ENCODE peak calls at places on chromosomes 13 and 19, in five cellular contexts. L is neural progenitor cell, R is SK-N-SH, P is pancreas, D is H1. Q is an unnamed sample.

GRCh38 chr19:45137179-45137761 is 23.5 kb downstream of the NKPD1 start:
- DNase-seq in L (no peak), R (peak; percentile 63), D (no peak), P (no peak), Q (no peak)

GRCh38 chr13:100209857-100210580 is 121.1 kb downstream of the PCCA start:
- DNase-seq in L (no peak), D (no peak), P (no peak), R (no peak), Q (no peak)

GRCh38 chr13:23160241-23161175 is 20.3 kb upstream of the SGCG start:
- DNase-seq in L (peak; percentile 53), P (no peak), D (no peak), R (no peak), Q (no peak)

GRCh38 chr13:40764587-40765403 is 6.2 kb downstream of the MRPS31 start:
- DNase-seq in L (no peak), D (no peak), R (no peak), P (peak; percentile 53), Q (no peak)

GRCh38 chr13:102642475-102642874 is 45.7 kb downstream of the TPP2 start:
- DNase-seq in P (peak; percentile 86), L (no peak), R (no peak), D (no peak), Q (no peak)

GRCh38 chr19:1400281-1401137 is 833 bp downstream of the GAMT start:
- DNase-seq in D (no peak), P (peak; percentile 76), L (peak; percentile 40), R (peak; percentile 82), Q (no peak)

GRCh38 chr13:105961438-105961837 is 574.0 kb downstream of the EFNB2 start:
- DNase-seq in P (no peak), L (no peak), D (no peak), R (no peak), Q (no peak)

GRCh38 chr19:1248454-1249297 is at the start of gene MIDN:
- DNase-seq in P (peak; percentile 87), R (peak; percentile 87), L (peak; percentile 90), D (no peak), Q (peak; percentile 88)

GRCh38 chr13:51721485-51721884 is 82.5 kb downstream of the DHRS12 start:
- DNase-seq in D (no peak), L (no peak), R (no peak), P (no peak), Q (no peak)

GRCh38 chr19:30036154-30037129 is 94.4 kb downstream of the URI1 start:
- DNase-seq in L (no peak), P (no peak), R (no peak), D (no peak), Q (no peak)

GRCh38 chr19:17840019-17840418 is 7.8 kb downstream of the JAK3 start:
- DNase-seq in R (no peak), L (no peak), P (no peak), D (no peak), Q (no peak)

GRCh38 chr13:27172495-27172842 is 858 bp upstream of the USP12 start:
- DNase-seq in R (peak; percentile 23), L (no peak), P (no peak), D (no peak), Q (no peak)

GRCh38 chr13:76214001-76214400 is 577.9 kb downstream of the LMO7 start:
- DNase-seq in D (no peak), R (no peak), L (no peak), P (no peak), Q (no peak)

GRCh38 chr13:72763411-72763810 is 18.3 kb downstream of the DIS3 start:
- DNase-seq in L (no peak), D (no peak), R (no peak), P (no peak), Q (no peak)

GRCh38 chr19:5484398-5485285 is 29.4 kb downstream of the ZNRF4 start:
- DNase-seq in P (peak; percentile 61), L (peak; percentile 71), D (no peak), R (peak; percentile 43), Q (no peak)

GRCh38 chr19:7868671-7869452 is 5.3 kb downstream of the PRR36 start:
- DNase-seq in R (peak; percentile 61), L (peak; percentile 91), P (peak; percentile 87), D (peak; percentile 82), Q (peak; percentile 90)

GRCh38 chr19:47899335-47899734 is 13.2 kb upstream of the SULT2A1 start:
- DNase-seq in L (no peak), R (no peak), P (no peak), D (no peak), Q (no peak)

GRCh38 chr19:41859213-41859617 is 840 bp upstream of the RPS19 start:
- DNase-seq in R (no peak), P (no peak), L (no peak), D (no peak), Q (no peak)

GRCh38 chr13:33303885-33304284 is 18.3 kb upstream of the STARD13 start:
- DNase-seq in R (no peak), D (no peak), P (no peak), L (no peak), Q (no peak)

GRCh38 chr13:40619479-40619814 is 47.0 kb downstream of the FOXO1 start:
- DNase-seq in L (no peak), D (no peak), R (no peak), P (no peak), Q (no peak)

GRCh38 chr19:4814625-4815425 is 16.7 kb downstream of the TICAM1 start:
- DNase-seq in L (no peak), R (no peak), D (no peak), P (no peak), Q (no peak)

GRCh38 chr13:27973956-27974662 is 5.0 kb upstream of the CDX2 start:
- DNase-seq in R (peak; percentile 14), P (no peak), D (no peak), L (no peak), Q (no peak)

GRCh38 chr19:15463865-15464371 is 426 bp downstream of the RASAL3 start:
- DNase-seq in D (no peak), R (no peak), L (no peak), P (no peak), Q (peak; percentile 76)

GRCh38 chr19:48413879-48414623 is 20.6 kb downstream of the GRIN2D start:
- DNase-seq in L (no peak), P (peak; percentile 28), D (no peak), R (no peak), Q (no peak)

GRCh38 chr13:79491715-79492114 is 10.8 kb downstream of the NDFIP2 start:
- DNase-seq in P (no peak), D (no peak), R (no peak), L (no peak), Q (no peak)

GRCh38 chr13:79485014-79485441 is 4.1 kb downstream of the NDFIP2 start:
- DNase-seq in R (no peak), P (peak; percentile 31), L (no peak), D (no peak), Q (no peak)

GRCh38 chr19:57473646-57474045 is 3.7 kb downstream of the ZNF772 start:
- DNase-seq in D (no peak), P (no peak), R (no peak), L (no peak), Q (no peak)
- H3K36me3 ChIP-seq in D (peaks cover 57% of the 10 kb centered on the region), P (peaks cover 10% of the 10 kb centered on the region), R (peaks cover 3% of the 10 kb centered on the region), L (peaks cover 74% of the 10 kb centered on the region), Q (peaks cover 8% of the 10 kb centered on the region)

GRCh38 chr13:112690242-112690943 is 555 bp downstream of the ATP11A start:
- DNase-seq in D (no peak), L (peak; percentile 81), R (peak; percentile 84), P (no peak), Q (peak; percentile 35)

GRCh38 chr13:112689498-112690241 is at the start of gene ATP11A:
- DNase-seq in R (peak; percentile 98), P (peak; percentile 94), D (peak; percentile 25), L (peak; percentile 95), Q (peak; percentile 82)

GRCh38 chr13:112687836-112688559 is 1.8 kb upstream of the ATP11A start:
- DNase-seq in L (no peak), D (no peak), R (no peak), P (no peak), Q (no peak)

GRCh38 chr13:112686987-112687386 is 2.9 kb upstream of the ATP11A start:
- DNase-seq in D (no peak), R (no peak), L (no peak), P (no peak), Q (no peak)

DNA sequence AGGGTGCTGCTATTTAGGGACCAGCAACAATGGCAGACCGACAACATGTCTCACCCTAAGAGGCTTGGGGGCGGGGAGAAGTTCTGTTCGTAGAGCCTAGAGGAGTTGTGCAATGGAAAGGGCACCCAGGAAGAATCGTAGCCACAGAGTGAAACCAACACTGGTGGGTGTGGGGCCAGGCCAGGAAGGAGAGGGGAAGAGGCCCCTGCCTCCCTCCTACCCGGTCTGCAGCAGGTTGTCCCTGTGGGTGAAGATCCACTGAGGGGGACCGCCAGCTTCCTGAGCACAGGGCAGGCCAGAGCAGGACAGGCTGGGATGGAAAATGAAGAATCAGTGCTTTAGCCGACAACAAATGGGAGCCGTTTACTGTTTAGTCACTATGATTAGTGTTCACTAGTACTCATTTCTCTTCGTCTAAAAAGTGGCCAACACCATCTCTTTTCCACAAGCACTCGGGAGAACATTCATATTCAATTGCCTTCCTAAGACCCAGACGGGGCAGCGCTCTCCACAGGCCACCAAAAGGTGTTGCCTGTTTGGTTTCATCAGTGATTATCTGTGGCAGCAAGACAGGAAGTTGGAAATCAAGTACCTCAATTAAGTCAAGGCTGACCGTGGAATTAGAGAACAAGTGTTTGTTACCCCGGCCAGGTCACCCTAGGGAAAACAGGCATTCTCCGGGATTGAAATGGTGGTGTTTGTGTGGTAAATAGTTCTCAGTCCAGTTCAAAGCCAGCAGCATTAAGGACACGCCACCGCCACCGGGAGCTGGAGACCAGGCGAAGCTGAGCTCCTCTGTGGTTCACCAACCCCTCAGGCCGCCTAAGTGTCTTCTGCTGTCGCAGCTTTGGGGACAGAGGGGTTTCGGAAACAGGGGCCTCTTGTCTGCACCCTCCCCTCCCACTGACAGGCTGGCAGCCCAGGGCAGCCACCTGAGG is 1.0 kb upstream of the ATP11A start:
- DNase-seq in R (no peak), D (no peak), L (peak; percentile 58), P (peak; percentile 36), Q (peak; percentile 70)
- H3K4me1 ChIP-seq in R (peaks cover 29% of the 10 kb centered on the region), D (peaks cover 14% of the 10 kb centered on the region), L (peaks cover 25% of the 10 kb centered on the region), P (peaks cover 18% of the 10 kb centered on the region), Q (peaks cover 39% of the 10 kb centered on the region)

DNA sequence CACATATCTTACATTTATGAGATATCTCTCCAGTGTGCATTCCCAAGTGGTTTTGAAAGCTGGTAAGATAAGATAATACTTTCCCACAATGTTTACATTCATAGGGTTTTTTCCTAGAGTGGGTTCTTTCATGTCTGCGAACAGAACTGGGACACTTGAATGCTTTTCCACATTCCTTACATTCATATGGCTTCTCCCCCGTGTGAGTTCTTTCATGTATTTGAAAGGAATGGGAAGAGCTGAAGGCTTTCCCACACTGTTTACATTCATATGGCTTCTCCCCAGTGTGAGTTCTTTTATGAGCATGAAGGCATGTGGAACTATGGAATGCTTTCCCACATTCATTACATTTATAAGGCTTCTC is 19.7 kb downstream of the ZNF433 start:
- DNase-seq in L (no peak), P (no peak), D (no peak), R (no peak), Q (no peak)
- H3K9me3 ChIP-seq in L (peaks cover 42% of the 10 kb centered on the region), P (peaks cover 4% of the 10 kb centered on the region), D (peaks cover 72% of the 10 kb centered on the region), R (peaks cover 58% of the 10 kb centered on the region), Q (no peaks in the 10 kb centered on the region)

GRCh38 chr13:46617885-46618284 is 64.9 kb downstream of the LRCH1 start:
- DNase-seq in P (no peak), L (no peak), D (no peak), R (no peak), Q (no peak)

GRCh38 chr13:46620029-46620428 is 67.1 kb downstream of the LRCH1 start:
- DNase-seq in D (no peak), L (no peak), R (no peak), P (no peak), Q (no peak)

GRCh38 chr13:46615888-46616531 is 63.0 kb downstream of the LRCH1 start:
- DNase-seq in D (no peak), L (no peak), P (no peak), R (no peak), Q (no peak)

GRCh38 chr13:46614582-46614981 is 61.6 kb downstream of the LRCH1 start:
- DNase-seq in P (no peak), L (no peak), R (no peak), D (no peak), Q (no peak)

GRCh38 chr13:46617382-46617781 is 64.4 kb downstream of the LRCH1 start:
- DNase-seq in P (no peak), L (no peak), D (no peak), R (no peak), Q (no peak)
- H3K36me3 ChIP-seq in P (no peaks in the 10 kb centered on the region), L (no peaks in the 10 kb centered on the region), D (no peaks in the 10 kb centered on the region), R (no peaks in the 10 kb centered on the region), Q (no peaks in the 10 kb centered on the region)